ENCODE peak calls at places on chromosomes 13 and 19, in seven cellular contexts. One of them, this sample, is unnamed.

GRCh38 chr13:21529102-21529893 is 70.2 kb upstream of the ZDHHC20 start:
- ATAC-seq in activated CD8-positive, alpha-beta T cell treated with anti-CD3 and anti-CD28 coated beads for 36 hours: peak; percentile 75
- ATAC-seq in activated T-cell treated with anti-CD3 and anti-CD28 coated beads, Interleukin-2, amount 50 U/mL, for 4 hours: peak; percentile 81
- ATAC-seq in activated naive CD8-positive, alpha-beta T cell treated with anti-CD3 and anti-CD28 coated beads, Interleukin-2, amount 10 ng/mL, durations not matched to agents 7 days and 5 days: peak; percentile 54
- ATAC-seq in foreskin keratinocyte: no peak
- ATAC-seq in aorta: no peak
- ATAC-seq in right cardiac atrium: no peak
- ATAC-seq in this sample: peak; percentile 80

GRCh38 chr13:25882732-25883357 is 169.0 kb downstream of the SHISA2 start:
- ATAC-seq in activated CD8-positive, alpha-beta T cell treated with anti-CD3 and anti-CD28 coated beads for 36 hours: peak; percentile 69
- ATAC-seq in activated T-cell treated with anti-CD3 and anti-CD28 coated beads, Interleukin-2, amount 50 U/mL, for 4 hours: peak; percentile 69
- ATAC-seq in activated naive CD8-positive, alpha-beta T cell treated with anti-CD3 and anti-CD28 coated beads, Interleukin-2, amount 10 ng/mL, durations not matched to agents 7 days and 5 days: peak; percentile 91
- ATAC-seq in foreskin keratinocyte: no peak
- ATAC-seq in aorta: no peak
- ATAC-seq in right cardiac atrium: no peak
- ATAC-seq in this sample: no peak

GRCh38 chr19:56350416-56351045 is 35.9 kb upstream of the ZSCAN5A start:
- ATAC-seq in activated CD8-positive, alpha-beta T cell treated with anti-CD3 and anti-CD28 coated beads for 36 hours: peak; percentile 67
- ATAC-seq in activated T-cell treated with anti-CD3 and anti-CD28 coated beads, Interleukin-2, amount 50 U/mL, for 4 hours: no peak
- ATAC-seq in activated naive CD8-positive, alpha-beta T cell treated with anti-CD3 and anti-CD28 coated beads, Interleukin-2, amount 10 ng/mL, durations not matched to agents 7 days and 5 days: no peak
- ATAC-seq in foreskin keratinocyte: no peak
- ATAC-seq in aorta: no peak
- ATAC-seq in right cardiac atrium: peak; percentile 55
- ATAC-seq in this sample: no peak

GRCh38 chr13:81140675-81141074 is 799.7 kb upstream of the SPRY2 start:
- ATAC-seq in activated CD8-positive, alpha-beta T cell treated with anti-CD3 and anti-CD28 coated beads for 36 hours: no peak
- ATAC-seq in activated T-cell treated with anti-CD3 and anti-CD28 coated beads, Interleukin-2, amount 50 U/mL, for 4 hours: no peak
- ATAC-seq in activated naive CD8-positive, alpha-beta T cell treated with anti-CD3 and anti-CD28 coated beads, Interleukin-2, amount 10 ng/mL, durations not matched to agents 7 days and 5 days: no peak
- ATAC-seq in foreskin keratinocyte: no peak
- ATAC-seq in aorta: no peak
- ATAC-seq in right cardiac atrium: no peak
- ATAC-seq in this sample: no peak

GRCh38 chr13:31234729-31235128 is 35.0 kb downstream of the B3GLCT start:
- ATAC-seq in activated CD8-positive, alpha-beta T cell treated with anti-CD3 and anti-CD28 coated beads for 36 hours: no peak
- ATAC-seq in activated T-cell treated with anti-CD3 and anti-CD28 coated beads, Interleukin-2, amount 50 U/mL, for 4 hours: no peak
- ATAC-seq in activated naive CD8-positive, alpha-beta T cell treated with anti-CD3 and anti-CD28 coated beads, Interleukin-2, amount 10 ng/mL, durations not matched to agents 7 days and 5 days: no peak
- ATAC-seq in foreskin keratinocyte: peak; percentile 57
- ATAC-seq in aorta: no peak
- ATAC-seq in right cardiac atrium: peak; percentile 55
- ATAC-seq in this sample: no peak

GRCh38 chr13:57624565-57625435 is 6.7 kb upstream of the PCDH17 start:
- ATAC-seq in activated CD8-positive, alpha-beta T cell treated with anti-CD3 and anti-CD28 coated beads for 36 hours: no peak
- ATAC-seq in activated T-cell treated with anti-CD3 and anti-CD28 coated beads, Interleukin-2, amount 50 U/mL, for 4 hours: no peak
- ATAC-seq in activated naive CD8-positive, alpha-beta T cell treated with anti-CD3 and anti-CD28 coated beads, Interleukin-2, amount 10 ng/mL, durations not matched to agents 7 days and 5 days: no peak
- ATAC-seq in foreskin keratinocyte: peak; percentile 55
- ATAC-seq in aorta: peak; percentile 68
- ATAC-seq in right cardiac atrium: no peak
- ATAC-seq in this sample: no peak

GRCh38 chr13:91132786-91133185 is 214.7 kb upstream of the MIR17HG start:
- ATAC-seq in activated CD8-positive, alpha-beta T cell treated with anti-CD3 and anti-CD28 coated beads for 36 hours: no peak
- ATAC-seq in activated T-cell treated with anti-CD3 and anti-CD28 coated beads, Interleukin-2, amount 50 U/mL, for 4 hours: no peak
- ATAC-seq in activated naive CD8-positive, alpha-beta T cell treated with anti-CD3 and anti-CD28 coated beads, Interleukin-2, amount 10 ng/mL, durations not matched to agents 7 days and 5 days: no peak
- ATAC-seq in foreskin keratinocyte: no peak
- ATAC-seq in aorta: no peak
- ATAC-seq in right cardiac atrium: peak; percentile 40
- ATAC-seq in this sample: no peak

GRCh38 chr13:76713280-76713679 is 172.9 kb downstream of the KCTD12 start:
- ATAC-seq in activated CD8-positive, alpha-beta T cell treated with anti-CD3 and anti-CD28 coated beads for 36 hours: no peak
- ATAC-seq in activated T-cell treated with anti-CD3 and anti-CD28 coated beads, Interleukin-2, amount 50 U/mL, for 4 hours: no peak
- ATAC-seq in activated naive CD8-positive, alpha-beta T cell treated with anti-CD3 and anti-CD28 coated beads, Interleukin-2, amount 10 ng/mL, durations not matched to agents 7 days and 5 days: no peak
- ATAC-seq in foreskin keratinocyte: no peak
- ATAC-seq in aorta: no peak
- ATAC-seq in right cardiac atrium: no peak
- ATAC-seq in this sample: no peak

GRCh38 chr13:73025212-73026012 is 33.4 kb upstream of the KLF5 start:
- ATAC-seq in activated CD8-positive, alpha-beta T cell treated with anti-CD3 and anti-CD28 coated beads for 36 hours: peak; percentile 66
- ATAC-seq in activated T-cell treated with anti-CD3 and anti-CD28 coated beads, Interleukin-2, amount 50 U/mL, for 4 hours: peak; percentile 23
- ATAC-seq in activated naive CD8-positive, alpha-beta T cell treated with anti-CD3 and anti-CD28 coated beads, Interleukin-2, amount 10 ng/mL, durations not matched to agents 7 days and 5 days: no peak
- ATAC-seq in foreskin keratinocyte: peak; percentile 92
- ATAC-seq in aorta: no peak
- ATAC-seq in right cardiac atrium: no peak
- ATAC-seq in this sample: peak; percentile 97

GRCh38 chr19:49799798-49800376 is 13.2 kb downstream of the FUZ start:
- ATAC-seq in activated CD8-positive, alpha-beta T cell treated with anti-CD3 and anti-CD28 coated beads for 36 hours: no peak
- ATAC-seq in activated T-cell treated with anti-CD3 and anti-CD28 coated beads, Interleukin-2, amount 50 U/mL, for 4 hours: no peak
- ATAC-seq in activated naive CD8-positive, alpha-beta T cell treated with anti-CD3 and anti-CD28 coated beads, Interleukin-2, amount 10 ng/mL, durations not matched to agents 7 days and 5 days: no peak
- ATAC-seq in foreskin keratinocyte: no peak
- ATAC-seq in aorta: no peak
- ATAC-seq in right cardiac atrium: no peak
- ATAC-seq in this sample: no peak

GRCh38 chr13:61247149-61247936 is 168.3 kb downstream of the PCDH20 start:
- ATAC-seq in activated CD8-positive, alpha-beta T cell treated with anti-CD3 and anti-CD28 coated beads for 36 hours: no peak
- ATAC-seq in activated T-cell treated with anti-CD3 and anti-CD28 coated beads, Interleukin-2, amount 50 U/mL, for 4 hours: no peak
- ATAC-seq in activated naive CD8-positive, alpha-beta T cell treated with anti-CD3 and anti-CD28 coated beads, Interleukin-2, amount 10 ng/mL, durations not matched to agents 7 days and 5 days: no peak
- ATAC-seq in foreskin keratinocyte: no peak
- ATAC-seq in aorta: peak; percentile 46
- ATAC-seq in right cardiac atrium: peak; percentile 20
- ATAC-seq in this sample: no peak

GRCh38 chr19:2167896-2168618 is 4.3 kb downstream of the DOT1L start:
- ATAC-seq in activated CD8-positive, alpha-beta T cell treated with anti-CD3 and anti-CD28 coated beads for 36 hours: no peak
- ATAC-seq in activated T-cell treated with anti-CD3 and anti-CD28 coated beads, Interleukin-2, amount 50 U/mL, for 4 hours: no peak
- ATAC-seq in activated naive CD8-positive, alpha-beta T cell treated with anti-CD3 and anti-CD28 coated beads, Interleukin-2, amount 10 ng/mL, durations not matched to agents 7 days and 5 days: no peak
- ATAC-seq in foreskin keratinocyte: no peak
- ATAC-seq in aorta: peak; percentile 27
- ATAC-seq in right cardiac atrium: peak; percentile 57
- ATAC-seq in this sample: no peak

GRCh38 chr19:23882493-23882892 is 32.2 kb upstream of the ZNF726 start:
- ATAC-seq in activated CD8-positive, alpha-beta T cell treated with anti-CD3 and anti-CD28 coated beads for 36 hours: no peak
- ATAC-seq in activated T-cell treated with anti-CD3 and anti-CD28 coated beads, Interleukin-2, amount 50 U/mL, for 4 hours: no peak
- ATAC-seq in activated naive CD8-positive, alpha-beta T cell treated with anti-CD3 and anti-CD28 coated beads, Interleukin-2, amount 10 ng/mL, durations not matched to agents 7 days and 5 days: no peak
- ATAC-seq in foreskin keratinocyte: no peak
- ATAC-seq in aorta: no peak
- ATAC-seq in right cardiac atrium: no peak
- ATAC-seq in this sample: no peak

GRCh38 chr19:54029930-54030490 is 33.7 kb downstream of the VSTM1 start:
- ATAC-seq in activated CD8-positive, alpha-beta T cell treated with anti-CD3 and anti-CD28 coated beads for 36 hours: no peak
- ATAC-seq in activated T-cell treated with anti-CD3 and anti-CD28 coated beads, Interleukin-2, amount 50 U/mL, for 4 hours: no peak
- ATAC-seq in activated naive CD8-positive, alpha-beta T cell treated with anti-CD3 and anti-CD28 coated beads, Interleukin-2, amount 10 ng/mL, durations not matched to agents 7 days and 5 days: no peak
- ATAC-seq in foreskin keratinocyte: no peak
- ATAC-seq in aorta: peak; percentile 52
- ATAC-seq in right cardiac atrium: peak; percentile 45
- ATAC-seq in this sample: no peak

This sample was measured in activated T-helper 17 cell treated with anti-CD3 and anti-CD28 coated beads, Interleukin-2, amount 50 U/mL, for 72 hours.